ENCODE peak calls at places on chromosome 13, in nine cellular contexts. Y, O, F, M, T, H, V, D and J are unnamed samples.

GRCh38 chr13:28339419-28339818 is 155.5 kb downstream of the FLT1 start:
- DNase-seq in Y (no peak), O (no peak), F (no peak), M (no peak), T (no peak), H (no peak), V (no peak), D (no peak), J (no peak)

GRCh38 chr13:64274481-64275217 is 2859.0 kb upstream of the PCDH20 start:
- DNase-seq in Y (no peak), O (no peak), F (no peak), M (no peak), T (no peak), H (no peak), V (no peak), D (no peak), J (no peak)

GRCh38 chr13:75170321-75170720 is 311.6 kb downstream of the TBC1D4 start:
- DNase-seq in Y (no peak), O (no peak), F (no peak), M (no peak), T (no peak), H (no peak), V (no peak), D (no peak), J (no peak)

GRCh38 chr13:39105110-39105509 is 66.9 kb downstream of the NHLRC3 start:
- DNase-seq in Y (no peak), O (no peak), F (no peak), M (no peak), T (no peak), H (no peak), V (peak; percentile 2), D (no peak), J (no peak)

GRCh38 chr13:108269601-108270328 is at the start of gene TNFSF13B:
- DNase-seq in Y (no peak), O (peak; percentile 62), F (no peak), M (no peak), T (peak; percentile 93), H (peak; percentile 50), V (peak; percentile 65), D (peak; percentile 63), J (peak; percentile 63)

GRCh38 chr13:108734676-108735075 is 105.3 kb downstream of the MYO16 start:
- DNase-seq in Y (peak; percentile 1), O (no peak), F (no peak), M (no peak), T (no peak), H (no peak), V (no peak), D (no peak), J (no peak)

GRCh38 chr13:47976325-47976724 is 24.7 kb downstream of the SUCLA2 start:
- DNase-seq in Y (no peak), O (no peak), F (no peak), M (no peak), T (no peak), H (no peak), V (no peak), D (no peak), J (no peak)

GRCh38 chr13:50222569-50223332 is 207.5 kb downstream of the KCNRG start:
- DNase-seq in Y (no peak), O (peak; percentile 87), F (peak; percentile 76), M (peak; percentile 50), T (peak; percentile 84), H (peak; percentile 31), V (peak; percentile 60), D (peak; percentile 90), J (peak; percentile 30)

GRCh38 chr13:51629711-51630575 is 45.7 kb downstream of the WDFY2 start:
- DNase-seq in Y (no peak), O (no peak), F (no peak), M (no peak), T (no peak), H (no peak), V (no peak), D (no peak), J (no peak)

GRCh38 chr13:102682727-102683126 is 12.1 kb downstream of the METTL21C start:
- DNase-seq in Y (no peak), O (no peak), F (no peak), M (no peak), T (no peak), H (no peak), V (no peak), D (no peak), J (no peak)

GRCh38 chr13:29901714-29902631 is 51.6 kb upstream of the UBL3 start:
- DNase-seq in Y (no peak), O (no peak), F (peak; percentile 33), M (peak; percentile 57), T (no peak), H (no peak), V (peak; percentile 13), D (no peak), J (no peak)

GRCh38 chr13:38141792-38142191 is 207.9 kb upstream of the UFM1 start:
- DNase-seq in Y (no peak), O (no peak), F (no peak), M (no peak), T (no peak), H (no peak), V (no peak), D (no peak), J (no peak)

GRCh38 chr13:44921931-44922758 is 67.1 kb downstream of the NUFIP1 start:
- DNase-seq in Y (peak; percentile 59), O (peak; percentile 79), F (peak; percentile 75), M (peak; percentile 88), T (no peak), H (no peak), V (peak; percentile 84), D (no peak), J (no peak)
- TF ChIP-seq POLR2A in Y (no peak), O (no peak), F (peak; percentile 8), M (peak; percentile 25), T (no peak), H (no peak), V (peak; percentile 48), D (no peak), J (no peak)

DNA sequence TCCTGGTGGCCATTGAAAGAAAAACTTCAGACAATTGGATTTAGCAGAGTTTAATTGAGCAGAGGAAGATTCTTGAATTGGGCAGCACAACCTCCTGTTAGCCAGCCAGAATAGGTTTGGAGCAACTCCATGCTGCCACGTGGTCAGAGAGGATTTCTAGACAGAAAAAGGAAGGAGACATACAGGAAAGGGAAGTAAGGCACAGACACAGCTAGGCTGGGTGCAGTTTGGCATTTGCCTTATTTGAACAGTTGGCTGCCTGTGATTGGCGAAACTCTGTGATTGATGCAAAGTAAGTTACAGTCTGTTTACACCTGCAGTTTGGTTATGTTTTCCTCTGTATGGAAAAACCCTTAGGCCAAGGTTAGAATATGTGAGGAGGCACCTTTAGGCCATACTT is 85.8 kb upstream of the SPATA13 start:
- DNase-seq in Y (no peak), O (no peak), F (no peak), M (no peak), T (no peak), H (no peak), V (peak; percentile 41), D (peak; percentile 64), J (no peak)
- TF ChIP-seq POLR2A in Y (no peak), O (no peak), F (no peak), M (no peak), T (no peak), H (no peak), V (no peak), D (no peak), J (no peak)

DNA sequence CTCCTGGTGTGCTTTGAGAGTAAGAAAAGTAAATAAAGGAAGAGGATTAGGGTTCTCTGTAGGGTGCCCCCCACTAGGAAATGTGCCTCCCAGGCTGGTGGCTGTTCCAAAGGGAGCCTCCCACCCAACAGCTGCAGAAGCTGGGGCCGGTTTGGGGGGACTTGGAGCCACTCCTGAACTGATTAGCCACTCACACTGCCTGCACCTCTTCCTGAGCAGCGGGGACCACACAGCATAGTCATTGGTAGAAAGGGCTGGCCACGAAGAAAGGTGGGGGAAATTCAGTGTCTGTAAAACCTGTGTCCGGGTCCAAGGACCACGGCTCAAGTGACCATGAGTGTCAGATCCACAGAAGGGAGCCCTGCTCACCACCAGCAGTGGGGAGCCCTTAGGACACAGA is 55.6 kb downstream of the SPACA7 start:
- DNase-seq in Y (no peak), O (no peak), F (no peak), M (no peak), T (no peak), H (no peak), V (no peak), D (no peak), J (no peak)
- TF ChIP-seq POLR2A in Y (no peak), O (no peak), F (no peak), M (no peak), T (no peak), H (no peak), V (no peak), D (no peak), J (no peak)

DNA sequence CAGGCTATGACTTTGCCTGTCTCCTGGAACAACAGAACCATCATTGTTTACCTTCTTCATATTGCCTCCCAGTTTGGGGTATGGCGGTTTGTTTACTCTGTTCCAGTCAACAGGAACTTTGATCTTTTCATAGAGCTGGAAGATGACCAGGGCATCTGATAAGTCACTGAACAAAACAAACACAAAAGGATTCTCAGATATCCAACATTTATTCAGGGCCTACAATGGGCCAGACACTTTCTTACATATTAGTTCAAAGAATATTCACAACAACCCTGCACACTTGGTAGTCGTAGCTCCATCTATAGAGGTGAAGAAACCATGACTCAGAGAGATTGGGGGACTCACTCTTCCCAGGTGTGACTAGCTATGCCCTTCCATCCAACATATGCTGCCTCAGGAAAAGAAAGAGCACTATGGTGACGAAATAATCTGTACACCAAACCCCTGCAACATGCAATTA is 38.4 kb upstream of the CPB2 start:
- DNase-seq in Y (no peak), O (no peak), F (no peak), M (no peak), T (no peak), H (no peak), V (no peak), D (peak; percentile 66), J (no peak)
- TF ChIP-seq POLR2A in Y (no peak), O (no peak), F (no peak), M (no peak), T (no peak), H (no peak), V (no peak), D (no peak), J (no peak)

DNA sequence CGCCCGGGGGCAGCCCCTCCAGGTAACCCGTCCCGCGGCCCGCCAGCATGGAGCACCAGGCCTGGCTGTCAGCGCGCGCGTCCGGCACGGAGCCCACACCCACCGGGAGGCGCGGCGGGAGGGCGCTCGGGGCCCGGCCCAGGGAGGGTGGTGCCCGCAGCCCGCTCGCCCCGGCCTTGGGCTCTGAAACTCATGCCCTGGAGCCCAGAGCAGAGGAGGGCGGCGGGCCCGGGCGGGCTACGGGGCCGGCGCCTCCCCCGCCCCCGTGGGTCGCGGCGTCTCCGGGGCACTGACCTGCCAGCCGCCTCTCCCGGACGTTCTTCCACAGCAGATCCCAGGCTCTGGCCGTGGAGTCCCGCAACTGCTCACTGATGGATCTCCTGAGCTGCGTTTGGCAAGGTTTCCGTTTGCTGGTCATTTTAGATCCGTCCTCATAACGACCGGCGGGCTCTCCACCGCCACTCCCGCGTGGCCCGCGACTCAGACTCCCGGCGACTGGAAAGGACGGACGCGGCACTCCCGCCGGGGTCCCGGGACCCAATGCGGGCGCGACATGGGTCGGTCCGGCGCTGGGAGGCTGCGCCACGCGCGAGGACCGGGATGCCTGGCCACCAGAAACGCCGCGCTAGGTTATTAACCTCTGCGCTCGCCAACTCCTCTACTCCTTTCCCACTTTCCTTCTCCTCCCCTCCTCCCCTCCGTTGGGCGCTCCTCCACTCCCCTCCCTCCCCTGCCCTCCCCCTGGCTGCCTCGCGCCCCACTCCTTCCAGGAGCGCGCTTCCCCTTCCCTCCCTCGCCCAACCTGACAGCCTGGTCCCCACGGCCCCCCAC is 64.7 kb upstream of the STARD13 start:
- DNase-seq in Y (peak; percentile 7), O (peak; percentile 88), F (peak; percentile 41), M (peak; percentile 70), T (peak; percentile 88), H (no peak), V (peak; percentile 79), D (no peak), J (peak; percentile 84)
- TF ChIP-seq POLR2A in Y (no peak), O (peak; percentile 20), F (peak; percentile 37), M (no peak), T (no peak), H (no peak), V (peak; percentile 59), D (no peak), J (no peak)